ENCODE peak calls at places on chromosomes 5 and 9, in nine cellular contexts. Q is K562, Z is fibroblast of mammary gland, F is tibial nerve, C is fibroblast of pulmonary artery, D is chondrocyte, G is body of pancreas, B is astrocyte, L is bronchial epithelial cell. U is an unnamed sample.

GRCh38 chr5:9091896-9092662 is 453.8 kb downstream of the SEMA5A start:
- DNase-seq in G (no peak), Z (no peak), D (no peak), Q (no peak), F (no peak), L (no peak), C (no peak), B (no peak), U (no peak)

GRCh38 chr9:110189001-110189400 is 19.0 kb downstream of the C9orf152 start:
- DNase-seq in G (peak; percentile 77), D (no peak), F (peak; percentile 52), Z (no peak), C (no peak), B (no peak), Q (no peak), L (no peak), U (no peak)

GRCh38 chr9:36874921-36875320 is 159.1 kb downstream of the PAX5 start:
- DNase-seq in Q (no peak), L (peak; percentile 14), D (no peak), Z (peak; percentile 47), C (peak; percentile 33), B (peak; percentile 22), F (no peak), G (no peak), U (peak; percentile 62)

GRCh38 chr9:128785427-128785826 is 1.6 kb upstream of the TBC1D13 start:
- DNase-seq in L (no peak), Z (no peak), C (no peak), D (no peak), F (no peak), Q (no peak), G (no peak), B (no peak), U (no peak)

GRCh38 chr5:156892864-156893263 is 42.8 kb downstream of the PPP1R2B start:
- DNase-seq in C (no peak), Q (no peak), L (no peak), G (no peak), Z (no peak), F (no peak), D (no peak), B (no peak), U (no peak)

GRCh38 chr5:68115584-68115983 is 100.0 kb upstream of the PIK3R1 start:
- DNase-seq in Z (no peak), F (no peak), Q (no peak), C (no peak), B (no peak), L (no peak), D (no peak), G (no peak), U (no peak)

GRCh38 chr5:137714494-137714893 is 21.4 kb downstream of the KLHL3 start:
- DNase-seq in Z (no peak), Q (no peak), L (no peak), B (no peak), C (no peak), G (no peak), D (no peak), F (no peak), U (no peak)

GRCh38 chr9:119933191-119933590 is 564.0 kb upstream of the BRINP1 start:
- DNase-seq in B (no peak), Z (no peak), L (no peak), Q (no peak), G (no peak), C (no peak), F (no peak), D (no peak), U (no peak)

GRCh38 chr9:89619019-89619418 is 14.2 kb downstream of the GADD45G start:
- DNase-seq in G (no peak), C (no peak), D (no peak), Z (no peak), F (no peak), Q (peak; percentile 12), B (no peak), L (no peak), U (no peak)

GRCh38 chr5:54411176-54411575 is 44.3 kb upstream of the HSPB3 start:
- DNase-seq in G (no peak), F (no peak), B (no peak), D (no peak), C (no peak), Z (no peak), Q (no peak), L (no peak), U (no peak)

GRCh38 chr9:16275795-16276624 is 594.5 kb downstream of the BNC2 start:
- DNase-seq in Z (no peak), L (peak; percentile 34), G (no peak), C (no peak), Q (no peak), F (no peak), D (no peak), B (peak; percentile 53), U (peak; percentile 67)

GRCh38 chr9:91060520-91061343 is 259.1 kb downstream of the SYK start:
- DNase-seq in C (peak; percentile 99), G (peak; percentile 46), Q (no peak), Z (peak; percentile 99), L (peak; percentile 99), D (no peak), B (peak; percentile 96), F (peak; percentile 90), U (peak; percentile 99)

GRCh38 chr5:92560698-92561361 is 1020.2 kb downstream of the NR2F1-AS1 start:
- DNase-seq in D (no peak), Z (peak; percentile 56), B (peak; percentile 91), L (peak; percentile 20), F (no peak), C (peak; percentile 36), Q (no peak), G (no peak), U (no peak)

GRCh38 chr5:173638126-173638525 is 21.7 kb upstream of the BOD1 start:
- DNase-seq in G (no peak), D (no peak), Q (no peak), L (no peak), Z (no peak), F (no peak), B (no peak), C (no peak), U (no peak)

GRCh38 chr5:73977146-73977545 is 351.1 kb downstream of the ARHGEF28 start:
- DNase-seq in G (no peak), D (no peak), Z (no peak), C (no peak), F (no peak), B (no peak), Q (no peak), L (no peak), U (no peak)

GRCh38 chr5:34497031-34497808 is 158.9 kb upstream of the RAI14 start:
- DNase-seq in Q (no peak), F (peak; percentile 76), Z (peak; percentile 82), L (no peak), G (no peak), C (no peak), D (no peak), B (no peak), U (no peak)

DNA sequence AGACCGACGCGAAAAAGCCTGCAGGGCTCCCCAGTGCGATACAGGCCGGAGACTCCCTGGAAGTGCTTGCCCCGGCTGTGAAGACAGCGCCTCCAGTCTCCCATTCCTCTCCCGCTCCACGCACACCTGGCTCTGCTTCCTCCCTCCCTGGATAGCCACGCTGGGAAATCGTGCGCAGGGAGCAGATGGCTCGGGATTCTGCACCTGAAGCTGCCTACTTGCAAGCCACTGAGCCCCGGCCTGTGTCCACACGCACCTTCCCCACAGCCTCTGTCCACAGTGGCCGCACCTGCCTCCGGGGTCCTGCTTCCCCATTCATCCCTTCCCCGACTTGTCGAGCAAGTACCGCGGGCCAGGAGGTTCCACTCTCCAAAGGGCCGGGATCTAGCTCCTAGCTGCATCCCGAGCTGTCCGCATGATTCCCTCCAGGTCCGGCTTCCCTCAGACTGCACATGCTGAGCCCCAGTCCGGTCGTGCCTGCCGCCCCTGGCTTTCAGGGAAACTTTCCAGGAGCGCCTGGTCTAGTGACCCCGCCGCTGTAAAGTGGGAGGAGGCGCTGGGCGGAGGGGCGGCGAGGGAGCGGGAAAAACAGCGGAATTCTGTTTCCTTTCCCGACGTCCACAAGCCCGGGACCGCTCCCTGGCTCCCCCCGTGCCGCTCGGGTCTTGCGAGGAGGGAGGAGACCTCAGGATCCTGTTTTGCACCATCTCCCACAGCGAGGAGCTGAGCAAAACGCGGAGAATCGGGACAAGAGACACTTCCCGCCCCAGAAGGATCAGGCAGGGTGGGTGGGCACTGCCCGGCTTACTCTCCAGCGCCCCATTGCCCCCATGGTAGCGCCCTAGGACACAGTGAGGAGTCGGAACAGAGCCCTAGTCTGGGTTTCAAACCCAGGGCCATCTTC is 2.0 kb downstream of the SEMA6A start:
- DNase-seq in F (no peak), G (peak; percentile 61), D (no peak), L (no peak), B (no peak), Q (no peak), C (peak; percentile 16), Z (no peak), U (no peak)
- TF ChIP-seq CTCF in F (no peak), G (no peak), D (no peak), L (no peak), B (no peak), Q (no peak), C (no peak), Z (no peak), U (no peak)

DNA sequence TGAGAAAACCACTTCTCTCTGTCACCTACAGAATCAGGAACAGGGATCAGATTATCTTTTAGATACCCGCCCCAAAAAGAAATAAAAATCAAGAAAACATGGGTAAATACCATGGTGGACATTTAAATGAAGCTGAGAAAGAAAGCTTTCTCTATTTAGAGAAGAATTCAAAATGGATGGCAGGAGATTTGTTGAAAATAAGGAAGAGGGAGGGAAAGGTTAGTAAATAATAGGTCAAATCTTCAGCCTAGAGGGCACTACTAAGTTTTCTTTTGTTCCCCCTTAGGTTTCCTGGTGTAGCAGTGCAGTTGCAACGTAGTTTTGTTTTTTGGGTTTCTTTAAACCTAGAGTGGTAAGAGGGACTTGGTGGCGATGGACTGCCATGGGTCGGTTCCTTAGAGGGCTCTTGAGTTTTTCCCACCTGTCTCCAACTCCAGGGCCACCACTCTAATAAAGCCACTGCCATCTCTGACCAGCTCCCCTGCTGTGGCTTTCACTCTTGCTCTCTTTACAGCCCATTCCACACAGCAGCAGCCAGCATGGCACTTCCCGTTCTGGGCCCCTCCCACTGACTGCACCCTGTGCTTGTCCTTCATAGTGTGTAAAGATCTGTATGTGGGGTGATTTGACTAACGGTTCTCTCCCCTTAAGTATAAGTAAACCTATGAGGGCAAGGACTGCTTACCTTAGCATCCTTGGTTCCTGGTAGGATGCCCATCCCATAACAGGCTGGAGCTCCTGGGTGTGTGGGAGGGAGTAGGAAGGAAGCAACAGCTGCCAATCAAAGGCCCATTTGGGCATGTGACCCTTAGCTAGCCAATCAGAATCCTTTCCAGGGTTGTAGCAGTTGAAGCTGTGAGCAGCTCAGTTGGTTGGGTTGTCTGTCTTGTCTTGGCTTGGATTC is 118.3 kb downstream of the SLC1A3 start:
- DNase-seq in Z (peak; percentile 5), L (no peak), D (no peak), Q (peak; percentile 61), F (peak; percentile 27), G (no peak), B (no peak), C (no peak), U (no peak)
- TF ChIP-seq CTCF in Z (no peak), L (no peak), D (no peak), Q (no peak), F (no peak), G (no peak), B (no peak), C (no peak), U (no peak)

GRCh38 chr9:85332487-85332886 is 409.3 kb downstream of the AGTPBP1 start:
- DNase-seq in B (no peak), G (no peak), Q (no peak), Z (no peak), F (no peak), C (no peak), D (no peak), L (no peak), U (peak; percentile 17)
- TF ChIP-seq CTCF in B (peak; percentile 8), G (no peak), Q (peak; percentile 44), Z (no peak), F (no peak), C (no peak), D (peak; percentile 33), L (peak; percentile 2), U (no peak)

GRCh38 chr9:133935328-133936040 is 56.6 kb downstream of the VAV2 start:
- DNase-seq in C (peak; percentile 65), B (peak; percentile 89), G (peak; percentile 83), Q (no peak), Z (peak; percentile 67), D (no peak), F (peak; percentile 57), L (no peak), U (no peak)
- TF ChIP-seq CTCF in C (peak; percentile 5), B (no peak), G (peak; percentile 54), Q (no peak), Z (no peak), D (peak; percentile 12), F (peak; percentile 46), L (no peak), U (no peak)

U was measured in MCF 10A.